ENCODE peak calls at places on chromosomes 12 and 14, in four cellular contexts. R is HEK293T, C is GM12878, S is K562. Y is an unnamed sample.

GRCh38 chr14:70802379-70802778 is 6.9 kb downstream of the MAP3K9 start:
- DNase-seq in R (no peak), C (no peak), S (no peak), Y (no peak)

GRCh38 chr12:131379758-131380157 is 331.1 kb upstream of the SFSWAP start:
- DNase-seq in R (no peak), C (no peak), S (no peak), Y (no peak)

GRCh38 chr14:102694530-102695171 is 82.6 kb upstream of the TRAF3 start:
- DNase-seq in R (peak), C (peak), S (peak), Y (peak)

GRCh38 chr12:57898308-57898970 is 42.9 kb upstream of the ATP23 start:
- DNase-seq in R (no peak), C (peak), S (no peak), Y (no peak)

GRCh38 chr14:34750670-34751069 is 36.3 kb upstream of the CFL2 start:
- DNase-seq in R (no peak), C (no peak), S (no peak), Y (no peak)

GRCh38 chr14:28536889-28537288 is 229.7 kb upstream of the FOXG1 start:
- DNase-seq in R (no peak), C (no peak), S (no peak), Y (no peak)

GRCh38 chr12:4145990-4146859 is 127.3 kb upstream of the CCND2 start:
- DNase-seq in R (no peak), C (peak), S (no peak), Y (no peak)

GRCh38 chr14:21068521-21069387 is 1.4 kb upstream of the ARHGEF40 start:
- DNase-seq in R (peak), C (no peak), S (peak), Y (peak)

GRCh38 chr14:99481745-99482099 is 513 bp downstream of the CCNK start:
- DNase-seq in R (no peak), C (no peak), S (peak), Y (no peak)

GRCh38 chr14:77044776-77045569 is 16.5 kb upstream of the IRF2BPL start:
- DNase-seq in R (no peak), C (no peak), S (no peak), Y (peak)

GRCh38 chr14:29016050-29016900 is 249.7 kb downstream of the FOXG1 start:
- DNase-seq in R (peak), C (no peak), S (peak), Y (peak)

GRCh38 chr12:105342464-105342863 is 12.0 kb downstream of the C12orf75 start:
- DNase-seq in R (no peak), C (no peak), S (no peak), Y (no peak)

GRCh38 chr14:32564591-32564990 is 235.5 kb downstream of the AKAP6 start:
- DNase-seq in R (no peak), C (no peak), S (no peak), Y (no peak)

GRCh38 chr12:76976777-76977465 is 88.4 kb downstream of the E2F7 start:
- DNase-seq in R (no peak), C (no peak), S (no peak), Y (no peak)

GRCh38 chr14:77491056-77491455 is 7.6 kb downstream of the ISM2 start:
- DNase-seq in R (no peak), C (no peak), S (no peak), Y (no peak)

GRCh38 chr12:47362131-47362686 is 282.4 kb upstream of the AMIGO2 start:
- DNase-seq in R (no peak), C (no peak), S (no peak), Y (no peak)

GRCh38 chr12:70831538-70831937 is 89.0 kb downstream of the PTPRR start:
- DNase-seq in R (no peak), C (no peak), S (peak), Y (no peak)

GRCh38 chr12:66697404-66697803 is 18.5 kb upstream of the GRIP1 start:
- DNase-seq in R (no peak), C (no peak), S (no peak), Y (no peak)

GRCh38 chr12:29414368-29414767 is 33.4 kb upstream of the ERGIC2 start:
- DNase-seq in R (no peak), C (no peak), S (no peak), Y (no peak)

GRCh38 chr12:19287302-19287701 is 152.0 kb upstream of the AEBP2 start:
- DNase-seq in R (no peak), C (no peak), S (no peak), Y (no peak)

GRCh38 chr14:61832783-61833182 is 70.6 kb downstream of the SNAPC1 start:
- DNase-seq in R (no peak), C (no peak), S (no peak), Y (no peak)

GRCh38 chr12:101336400-101336799 is 56.5 kb downstream of the UTP20 start:
- DNase-seq in R (no peak), C (no peak), S (no peak), Y (no peak)

GRCh38 chr12:104482113-104482512 is 25.4 kb downstream of the CHST11 start:
- DNase-seq in R (no peak), C (no peak), S (no peak), Y (no peak)

GRCh38 chr12:63927511-63927910 is 83.0 kb downstream of the SRGAP1 start:
- DNase-seq in R (no peak), C (no peak), S (no peak), Y (no peak)

GRCh38 chr12:131621701-131622421 is 89.0 kb upstream of the SFSWAP start:
- DNase-seq in R (no peak), C (no peak), S (no peak), Y (no peak)

GRCh38 chr14:71665157-71665556 is 267.1 kb upstream of the RGS6 start:
- DNase-seq in R (no peak), C (no peak), S (no peak), Y (no peak)

GRCh38 chr12:68468036-68468435 is 135.9 kb upstream of the MDM1 start:
- DNase-seq in R (no peak), C (no peak), S (no peak), Y (no peak)

GRCh38 chr12:70317781-70318180 is 48.3 kb upstream of the KCNMB4 start:
- DNase-seq in R (no peak), C (peak), S (no peak), Y (no peak)

GRCh38 chr14:63992858-63993257 is 140.1 kb downstream of the SYNE2 start:
- DNase-seq in R (no peak), C (no peak), S (no peak), Y (no peak)

GRCh38 chr12:41511247-41511646 is 323.1 kb downstream of the PDZRN4 start:
- DNase-seq in R (no peak), C (no peak), S (no peak), Y (no peak)

GRCh38 chr12:6182279-6182898 is 17.8 kb upstream of the CD9 start:
- DNase-seq in R (no peak), C (no peak), S (no peak), Y (peak)

GRCh38 chr14:102594514-102595175 is 2.2 kb downstream of the RCOR1 start:
- DNase-seq in R (peak), C (peak), S (peak), Y (peak)

GRCh38 chr12:26791328-26791791 is 41.6 kb downstream of the ITPR2 start:
- DNase-seq in R (no peak), C (peak), S (no peak), Y (no peak)

GRCh38 chr14:88590173-88590572 is 27.3 kb downstream of the ZC3H14 start:
- DNase-seq in R (no peak), C (no peak), S (no peak), Y (no peak)

DNA sequence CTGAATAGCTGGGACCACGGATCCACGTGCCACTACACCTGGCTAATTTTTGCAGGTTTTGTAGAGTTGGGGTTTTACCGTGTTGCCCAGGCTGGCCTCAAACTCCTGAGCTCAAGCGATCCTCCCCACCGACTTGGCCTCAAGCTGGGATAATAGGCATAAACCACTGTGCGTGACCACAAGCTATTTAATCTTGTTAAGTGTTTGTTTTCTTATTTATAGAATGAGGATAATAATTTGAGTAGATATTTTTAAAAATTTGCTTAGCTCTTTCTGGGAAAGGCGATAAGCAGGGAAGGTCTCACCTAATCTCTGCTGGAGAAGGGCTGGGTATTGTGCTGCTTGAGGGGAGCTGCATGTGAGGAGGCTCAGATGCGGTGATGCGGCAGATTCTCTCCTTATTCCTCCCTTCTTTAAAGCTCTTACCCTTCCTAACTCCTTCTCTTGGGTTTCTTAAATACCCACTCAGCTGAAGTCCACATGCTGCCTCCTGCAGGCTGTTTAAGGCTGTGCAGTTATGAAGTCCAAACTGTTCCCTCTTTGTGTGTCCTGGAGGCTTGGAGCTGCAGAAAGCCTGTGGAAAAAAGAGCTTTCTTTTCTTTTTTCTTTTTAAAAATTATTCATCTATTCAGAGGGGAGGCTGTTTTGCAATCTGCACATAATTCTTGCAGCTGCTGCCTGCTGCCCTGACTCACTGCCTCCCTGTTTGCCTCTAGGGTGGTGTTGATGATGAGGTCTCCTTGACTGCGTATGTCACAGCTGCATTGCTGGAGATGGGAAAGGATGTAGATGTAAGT is 37.9 kb downstream of the A2ML1 start:
- DNase-seq in R (peak), C (no peak), S (peak), Y (peak)
- TF ChIP-seq FOXK2 in R (no peak), C (no peak), S (no peak), Y (no peak)

DNA sequence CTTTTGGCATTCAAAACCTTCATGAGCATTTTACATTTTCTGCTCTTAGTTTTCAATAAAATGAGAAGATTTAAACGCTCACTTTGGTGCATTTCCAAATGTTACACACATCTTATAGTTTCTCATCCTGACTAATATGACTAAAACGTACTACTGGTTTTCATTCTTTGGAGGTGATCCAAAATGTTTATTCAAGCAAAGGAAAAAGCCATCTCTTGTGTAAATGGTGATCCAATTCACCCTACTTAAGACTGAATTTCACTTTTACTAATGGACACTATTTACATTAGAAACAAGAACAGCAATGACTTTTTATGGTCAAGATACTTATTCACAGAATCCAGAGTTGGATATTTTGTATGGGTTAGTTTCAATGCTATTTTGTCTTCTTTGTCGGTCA is 86.6 kb downstream of the KITLG start:
- DNase-seq in R (no peak), C (no peak), S (no peak), Y (no peak)
- TF ChIP-seq TARDBP in R (no peak), C (no peak), S (no peak), Y (no peak)

GRCh38 chr14:90846511-90846910 is 30.3 kb upstream of the TTC7B start:
- DNase-seq in R (no peak), C (no peak), S (no peak), Y (no peak)
- TF ChIP-seq FOXK2 in R (no peak), C (no peak), S (no peak), Y (no peak)

GRCh38 chr14:67031920-67032774 is 157.1 kb upstream of the GARIN2 start:
- DNase-seq in R (no peak), C (no peak), S (no peak), Y (no peak)
- TF ChIP-seq TARDBP in R (no peak), C (no peak), S (no peak), Y (no peak)